ENCODE peak calls at places on chromosomes 7 and 10, in six cellular contexts. One of them, this sample, is unnamed.

GRCh38 chr10:98269435-98269912 is 1.5 kb upstream of the LOXL4 start:
- DNase-seq in neuronal stem cell: no peak
- DNase-seq in right lobe of liver: peak
- DNase-seq in hepatocyte: peak
- DNase-seq in uterus: peak
- DNase-seq in A549: peak
- DNase-seq in this sample: no peak

GRCh38 chr10:78859266-78859665 is 209.5 kb upstream of the ZMIZ1 start:
- DNase-seq in uterus: no peak
- DNase-seq in neuronal stem cell: no peak
- DNase-seq in A549: no peak
- DNase-seq in hepatocyte: no peak
- DNase-seq in right lobe of liver: no peak
- DNase-seq in this sample: no peak

GRCh38 chr10:108904163-108904878 is 1019.0 kb downstream of the XPNPEP1 start:
- DNase-seq in uterus: no peak
- DNase-seq in A549: no peak
- DNase-seq in neuronal stem cell: no peak
- DNase-seq in right lobe of liver: no peak
- DNase-seq in hepatocyte: no peak
- DNase-seq in this sample: no peak

GRCh38 chr10:104480797-104481196 is 127.2 kb downstream of the CFAP58 start:
- DNase-seq in neuronal stem cell: no peak
- DNase-seq in hepatocyte: no peak
- DNase-seq in right lobe of liver: no peak
- DNase-seq in A549: no peak
- DNase-seq in uterus: no peak
- DNase-seq in this sample: no peak

GRCh38 chr7:123692471-123692877 is 36.8 kb downstream of the LMOD2 start:
- DNase-seq in neuronal stem cell: no peak
- DNase-seq in A549: no peak
- DNase-seq in hepatocyte: no peak
- DNase-seq in right lobe of liver: no peak
- DNase-seq in uterus: no peak
- DNase-seq in this sample: no peak

GRCh38 chr7:102167254-102167653 is 119.4 kb upstream of the SH2B2 start:
- DNase-seq in uterus: no peak
- DNase-seq in A549: no peak
- DNase-seq in neuronal stem cell: no peak
- DNase-seq in right lobe of liver: no peak
- DNase-seq in hepatocyte: no peak
- DNase-seq in this sample: no peak

GRCh38 chr10:103333934-103334520 is 16.9 kb downstream of the PCGF6 start:
- DNase-seq in hepatocyte: peak
- DNase-seq in right lobe of liver: no peak
- DNase-seq in A549: peak
- DNase-seq in neuronal stem cell: no peak
- DNase-seq in uterus: no peak
- DNase-seq in this sample: no peak

GRCh38 chr7:140810830-140811556 is 113.7 kb downstream of the BRAF start:
- DNase-seq in right lobe of liver: no peak
- DNase-seq in hepatocyte: peak
- DNase-seq in neuronal stem cell: peak
- DNase-seq in A549: peak
- DNase-seq in uterus: peak
- DNase-seq in this sample: peak

GRCh38 chr10:19683965-19684364 is 132.3 kb upstream of the PLXDC2 start:
- DNase-seq in right lobe of liver: no peak
- DNase-seq in neuronal stem cell: no peak
- DNase-seq in hepatocyte: no peak
- DNase-seq in uterus: no peak
- DNase-seq in A549: no peak
- DNase-seq in this sample: no peak

DNA sequence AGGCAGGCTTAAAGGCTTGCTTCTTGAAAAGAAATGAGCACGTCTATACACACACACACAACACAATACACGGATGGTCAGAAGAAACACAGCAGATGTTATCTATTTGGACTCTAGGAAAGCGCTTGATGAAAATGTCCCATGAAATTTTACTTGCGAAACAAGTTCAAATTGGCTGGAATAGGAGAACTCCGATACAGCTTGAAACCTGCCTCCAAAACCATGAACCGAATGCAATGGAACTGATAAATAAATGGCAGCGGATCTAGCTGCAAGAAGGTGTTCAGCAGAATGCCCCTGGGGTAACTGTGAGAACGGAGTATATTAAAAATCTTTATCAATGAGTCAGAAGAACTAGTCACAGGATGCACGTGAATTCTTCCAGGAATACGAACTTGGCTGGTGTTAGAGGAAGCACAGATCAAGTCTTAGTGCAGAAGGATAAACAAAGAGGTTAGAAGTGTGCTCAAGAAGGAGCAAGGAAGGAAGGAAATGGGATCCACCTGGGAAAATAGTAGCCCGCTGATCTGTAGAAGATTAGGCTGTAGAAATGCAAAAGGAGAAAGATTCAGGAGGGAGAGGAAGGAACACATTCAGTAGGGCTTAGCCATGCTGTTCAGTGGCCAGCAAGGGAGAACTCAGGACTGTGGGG is 142.0 kb upstream of the PRKCQ start:
- DNase-seq in right lobe of liver: no peak
- DNase-seq in neuronal stem cell: no peak
- DNase-seq in hepatocyte: no peak
- DNase-seq in A549: peak
- DNase-seq in uterus: peak
- DNase-seq in this sample: no peak
- H3K4me3 ChIP-seq in right lobe of liver: no peak
- H3K4me3 ChIP-seq in neuronal stem cell: no peak
- H3K4me3 ChIP-seq in hepatocyte: no peak
- H3K4me3 ChIP-seq in A549: peak
- H3K4me3 ChIP-seq in uterus: no peak
- H3K4me3 ChIP-seq in this sample: no peak

DNA sequence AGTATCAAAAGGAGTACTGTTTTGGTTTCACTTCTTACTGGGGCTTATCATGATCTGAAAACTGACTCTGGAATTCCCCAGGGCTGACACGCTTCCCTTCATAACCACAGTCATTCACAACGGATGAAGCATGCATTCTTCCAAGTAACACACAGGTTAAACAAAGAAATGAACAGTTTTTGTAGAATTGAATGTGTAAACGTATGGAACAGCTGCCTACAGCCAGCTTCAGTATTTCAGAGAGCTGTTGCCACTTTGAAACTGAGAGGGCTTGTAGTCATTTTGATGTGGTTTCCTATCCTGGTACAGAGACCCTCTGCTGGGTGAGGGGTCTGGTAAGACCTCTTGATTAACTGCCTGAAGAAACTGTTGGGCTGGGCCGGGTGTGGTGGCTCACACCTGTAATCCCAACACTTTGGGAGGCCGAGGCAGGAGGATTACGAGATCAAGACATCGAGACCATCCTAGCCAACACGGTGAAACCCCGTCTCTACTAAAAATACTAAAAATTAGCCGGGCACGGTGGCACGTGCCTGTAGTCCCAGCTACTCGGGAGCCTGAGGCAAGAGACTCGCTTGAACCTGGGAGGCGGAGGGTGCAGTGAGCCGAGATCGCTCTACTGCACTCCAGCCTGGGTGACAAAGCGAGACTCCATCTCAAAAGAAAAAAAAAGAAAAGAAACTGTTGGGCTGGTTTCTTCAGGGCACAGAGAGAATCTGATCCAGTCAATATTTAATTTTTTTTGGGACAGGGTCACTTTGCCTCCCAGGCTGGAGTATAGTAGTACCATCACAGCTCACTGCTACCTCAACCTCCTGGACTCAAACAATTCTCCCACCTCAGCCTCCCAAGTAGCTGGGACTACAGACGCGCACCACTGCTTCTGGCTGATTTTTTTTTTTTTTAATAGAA is 4.7 kb downstream of the NFE2L3 start:
- DNase-seq in A549: peak
- DNase-seq in neuronal stem cell: no peak
- DNase-seq in hepatocyte: peak
- DNase-seq in right lobe of liver: no peak
- DNase-seq in uterus: no peak
- DNase-seq in this sample: peak
- H3K4me3 ChIP-seq in A549: no peak
- H3K4me3 ChIP-seq in neuronal stem cell: no peak
- H3K4me3 ChIP-seq in hepatocyte: no peak
- H3K4me3 ChIP-seq in right lobe of liver: no peak
- H3K4me3 ChIP-seq in uterus: no peak
- H3K4me3 ChIP-seq in this sample: peak

GRCh38 chr7:10977113-10977512 is 3.4 kb downstream of the PHF14 start:
- DNase-seq in neuronal stem cell: no peak
- DNase-seq in A549: no peak
- DNase-seq in hepatocyte: no peak
- DNase-seq in uterus: no peak
- DNase-seq in right lobe of liver: no peak
- DNase-seq in this sample: no peak

GRCh38 chr7:10973942-10974716 is 457 bp downstream of the PHF14 start:
- DNase-seq in neuronal stem cell: no peak
- DNase-seq in A549: peak
- DNase-seq in hepatocyte: peak
- DNase-seq in right lobe of liver: peak
- DNase-seq in uterus: no peak
- DNase-seq in this sample: no peak

GRCh38 chr7:10974717-10975032 is 1.0 kb downstream of the PHF14 start:
- DNase-seq in neuronal stem cell: no peak
- DNase-seq in hepatocyte: no peak
- DNase-seq in right lobe of liver: no peak
- DNase-seq in A549: no peak
- DNase-seq in uterus: no peak
- DNase-seq in this sample: no peak

GRCh38 chr7:10973061-10973941 is at the start of gene PHF14:
- DNase-seq in A549: peak
- DNase-seq in uterus: peak
- DNase-seq in neuronal stem cell: peak
- DNase-seq in hepatocyte: peak
- DNase-seq in right lobe of liver: peak
- DNase-seq in this sample: peak

GRCh38 chr7:10972174-10972573 is 1.5 kb upstream of the PHF14 start:
- DNase-seq in right lobe of liver: no peak
- DNase-seq in uterus: no peak
- DNase-seq in hepatocyte: no peak
- DNase-seq in A549: no peak
- DNase-seq in neuronal stem cell: no peak
- DNase-seq in this sample: no peak
- H3K4me3 ChIP-seq in right lobe of liver: no peak
- H3K4me3 ChIP-seq in uterus: no peak
- H3K4me3 ChIP-seq in hepatocyte: no peak
- H3K4me3 ChIP-seq in A549: no peak
- H3K4me3 ChIP-seq in neuronal stem cell: no peak
- H3K4me3 ChIP-seq in this sample: no peak

GRCh38 chr10:24416248-24416647 is 207.3 kb downstream of the KIAA1217 start:
- DNase-seq in right lobe of liver: no peak
- DNase-seq in uterus: no peak
- DNase-seq in neuronal stem cell: no peak
- DNase-seq in A549: no peak
- DNase-seq in hepatocyte: no peak
- DNase-seq in this sample: no peak

GRCh38 chr10:24418532-24418931 is 209.6 kb downstream of the KIAA1217 start:
- DNase-seq in neuronal stem cell: no peak
- DNase-seq in A549: no peak
- DNase-seq in right lobe of liver: no peak
- DNase-seq in hepatocyte: no peak
- DNase-seq in uterus: no peak
- DNase-seq in this sample: no peak

GRCh38 chr10:24419067-24419466 is 210.1 kb downstream of the KIAA1217 start:
- DNase-seq in A549: no peak
- DNase-seq in hepatocyte: no peak
- DNase-seq in right lobe of liver: no peak
- DNase-seq in neuronal stem cell: no peak
- DNase-seq in uterus: no peak
- DNase-seq in this sample: no peak

GRCh38 chr10:24415455-24416169 is 206.7 kb downstream of the KIAA1217 start:
- DNase-seq in neuronal stem cell: no peak
- DNase-seq in right lobe of liver: peak
- DNase-seq in hepatocyte: peak
- DNase-seq in A549: no peak
- DNase-seq in uterus: peak
- DNase-seq in this sample: no peak

GRCh38 chr10:24417053-24417452 is 208.1 kb downstream of the KIAA1217 start:
- DNase-seq in hepatocyte: no peak
- DNase-seq in A549: no peak
- DNase-seq in neuronal stem cell: no peak
- DNase-seq in right lobe of liver: no peak
- DNase-seq in uterus: no peak
- DNase-seq in this sample: no peak
- H3K4me3 ChIP-seq in hepatocyte: no peak
- H3K4me3 ChIP-seq in A549: no peak
- H3K4me3 ChIP-seq in neuronal stem cell: no peak
- H3K4me3 ChIP-seq in right lobe of liver: no peak
- H3K4me3 ChIP-seq in uterus: no peak
- H3K4me3 ChIP-seq in this sample: no peak